ENCODE peak calls at places on chromosomes 11 and 22, in five cellular contexts. One of them, this sample, is unnamed.

GRCh38 chr11:103961010-103961409 is 75.4 kb upstream of the DDI1 start:
- DNase-seq in psoas muscle: no peak
- DNase-seq in HFF-Myc: no peak
- DNase-seq in AG04450: peak
- DNase-seq in fibroblast of pulmonary artery: peak
- DNase-seq in this sample: peak

GRCh38 chr11:99766816-99767215 is 746.1 kb downstream of the CNTN5 start:
- DNase-seq in psoas muscle: no peak
- DNase-seq in HFF-Myc: no peak
- DNase-seq in AG04450: no peak
- DNase-seq in fibroblast of pulmonary artery: peak
- DNase-seq in this sample: no peak

GRCh38 chr11:2803186-2804057 is 82.2 kb downstream of the CDKN1C start:
- DNase-seq in psoas muscle: peak
- DNase-seq in HFF-Myc: no peak
- DNase-seq in AG04450: no peak
- DNase-seq in fibroblast of pulmonary artery: no peak
- DNase-seq in this sample: no peak

GRCh38 chr11:77821349-77821851 is 456 bp downstream of the AAMDC start:
- DNase-seq in psoas muscle: peak
- DNase-seq in HFF-Myc: no peak
- DNase-seq in AG04450: no peak
- DNase-seq in fibroblast of pulmonary artery: peak
- DNase-seq in this sample: no peak

GRCh38 chr11:106011481-106011880 is 10.6 kb downstream of the MSANTD4 start:
- DNase-seq in psoas muscle: no peak
- DNase-seq in HFF-Myc: no peak
- DNase-seq in AG04450: no peak
- DNase-seq in fibroblast of pulmonary artery: peak
- DNase-seq in this sample: no peak

GRCh38 chr11:78000193-78000592 is 5.7 kb upstream of the INTS4 start:
- DNase-seq in psoas muscle: no peak
- DNase-seq in HFF-Myc: peak
- DNase-seq in AG04450: peak
- DNase-seq in fibroblast of pulmonary artery: peak
- DNase-seq in this sample: peak

GRCh38 chr11:70174846-70175764 is 28.0 kb upstream of the FADD start:
- DNase-seq in psoas muscle: no peak
- DNase-seq in HFF-Myc: no peak
- DNase-seq in AG04450: no peak
- DNase-seq in fibroblast of pulmonary artery: no peak
- DNase-seq in this sample: no peak

GRCh38 chr11:131498631-131499053 is 128.2 kb downstream of the NTM start:
- DNase-seq in psoas muscle: no peak
- DNase-seq in HFF-Myc: no peak
- DNase-seq in AG04450: no peak
- DNase-seq in fibroblast of pulmonary artery: no peak
- DNase-seq in this sample: no peak

GRCh38 chr11:19403196-19403895 is 162.6 kb upstream of the E2F8 start:
- DNase-seq in psoas muscle: no peak
- DNase-seq in HFF-Myc: no peak
- DNase-seq in AG04450: no peak
- DNase-seq in fibroblast of pulmonary artery: no peak
- DNase-seq in this sample: no peak

GRCh38 chr11:19404787-19405186 is 164.0 kb upstream of the E2F8 start:
- DNase-seq in psoas muscle: no peak
- DNase-seq in HFF-Myc: no peak
- DNase-seq in AG04450: no peak
- DNase-seq in fibroblast of pulmonary artery: no peak
- DNase-seq in this sample: no peak

GRCh38 chr11:19409307-19409706 is 168.6 kb upstream of the E2F8 start:
- DNase-seq in psoas muscle: no peak
- DNase-seq in HFF-Myc: no peak
- DNase-seq in AG04450: no peak
- DNase-seq in fibroblast of pulmonary artery: no peak
- DNase-seq in this sample: no peak

GRCh38 chr11:19407692-19408091 is 166.9 kb upstream of the E2F8 start:
- DNase-seq in psoas muscle: no peak
- DNase-seq in HFF-Myc: no peak
- DNase-seq in AG04450: no peak
- DNase-seq in fibroblast of pulmonary artery: no peak
- DNase-seq in this sample: no peak

DNA sequence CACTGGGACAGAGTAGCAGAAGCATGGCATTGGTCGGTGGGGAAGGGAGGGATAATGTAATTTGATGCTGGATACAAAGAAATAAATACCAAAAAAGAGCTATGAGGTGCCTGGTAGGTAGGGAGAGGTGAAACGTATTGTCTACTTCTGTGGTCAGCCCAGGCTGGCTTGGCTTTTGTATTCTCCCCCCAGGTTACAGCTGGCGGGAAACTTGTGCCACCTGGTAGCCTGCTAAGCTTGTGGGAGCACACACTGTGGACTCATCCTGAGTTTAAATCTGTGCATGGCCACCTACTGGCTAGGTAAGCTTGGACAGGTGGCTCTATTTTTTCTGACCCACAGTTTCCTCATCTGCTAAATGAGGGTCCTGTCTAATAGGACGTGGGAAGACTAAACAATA is 165.2 kb upstream of the E2F8 start:
- DNase-seq in psoas muscle: no peak
- DNase-seq in HFF-Myc: no peak
- DNase-seq in AG04450: no peak
- DNase-seq in fibroblast of pulmonary artery: no peak
- DNase-seq in this sample: no peak
- H3K4me3 ChIP-seq in psoas muscle: no peak
- H3K4me3 ChIP-seq in HFF-Myc: no peak
- H3K4me3 ChIP-seq in AG04450: no peak
- H3K4me3 ChIP-seq in fibroblast of pulmonary artery: no peak
- H3K4me3 ChIP-seq in this sample: no peak

GRCh38 chr11:19918302-19919049 is 205.8 kb downstream of the NAV2 start:
- DNase-seq in psoas muscle: no peak
- DNase-seq in HFF-Myc: no peak
- DNase-seq in AG04450: no peak
- DNase-seq in fibroblast of pulmonary artery: peak
- DNase-seq in this sample: no peak
- H3K4me3 ChIP-seq in psoas muscle: no peak
- H3K4me3 ChIP-seq in HFF-Myc: no peak
- H3K4me3 ChIP-seq in AG04450: no peak
- H3K4me3 ChIP-seq in fibroblast of pulmonary artery: no peak
- H3K4me3 ChIP-seq in this sample: no peak

DNA sequence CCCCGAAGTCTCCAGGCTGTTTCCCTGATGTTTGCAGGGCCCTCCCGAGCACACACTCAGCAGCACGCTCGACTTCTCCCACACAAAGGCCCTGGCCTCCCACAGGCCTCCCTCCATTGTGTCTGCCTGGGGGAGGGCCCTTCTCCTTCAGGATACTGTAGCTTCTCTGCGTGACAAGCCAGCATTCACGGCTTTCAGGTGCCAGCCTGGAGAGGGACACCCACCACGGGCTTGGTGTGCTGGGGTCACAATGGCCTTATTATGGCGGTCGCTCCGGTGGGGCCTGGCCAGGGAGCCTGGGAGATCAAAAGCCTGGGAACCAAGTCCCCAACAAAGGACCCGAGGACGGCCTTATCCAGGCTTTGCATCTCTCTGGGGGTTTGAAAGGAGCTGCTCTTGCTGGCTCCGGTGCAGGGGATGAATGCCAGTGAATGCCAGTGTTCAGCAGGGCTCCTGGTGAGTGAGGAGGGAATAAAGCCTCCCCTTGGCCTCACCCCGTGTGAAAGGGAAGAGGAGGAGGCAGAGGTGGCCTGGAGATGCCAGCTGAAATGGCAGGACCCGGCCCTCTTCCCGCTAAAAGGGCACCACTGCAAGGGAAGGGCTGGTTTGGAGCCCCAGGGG is 55.0 kb downstream of the TRAF6 start:
- DNase-seq in psoas muscle: no peak
- DNase-seq in HFF-Myc: no peak
- DNase-seq in AG04450: no peak
- DNase-seq in fibroblast of pulmonary artery: peak
- DNase-seq in this sample: no peak
- H3K4me3 ChIP-seq in psoas muscle: no peak
- H3K4me3 ChIP-seq in HFF-Myc: no peak
- H3K4me3 ChIP-seq in AG04450: no peak
- H3K4me3 ChIP-seq in fibroblast of pulmonary artery: no peak
- H3K4me3 ChIP-seq in this sample: no peak

GRCh38 chr11:83725161-83725560 is 439.0 kb upstream of the CCDC90B start:
- DNase-seq in psoas muscle: no peak
- DNase-seq in HFF-Myc: no peak
- DNase-seq in AG04450: no peak
- DNase-seq in fibroblast of pulmonary artery: no peak
- DNase-seq in this sample: no peak
- H3K4me3 ChIP-seq in psoas muscle: peak
- H3K4me3 ChIP-seq in HFF-Myc: no peak
- H3K4me3 ChIP-seq in AG04450: no peak
- H3K4me3 ChIP-seq in fibroblast of pulmonary artery: no peak
- H3K4me3 ChIP-seq in this sample: no peak

DNA sequence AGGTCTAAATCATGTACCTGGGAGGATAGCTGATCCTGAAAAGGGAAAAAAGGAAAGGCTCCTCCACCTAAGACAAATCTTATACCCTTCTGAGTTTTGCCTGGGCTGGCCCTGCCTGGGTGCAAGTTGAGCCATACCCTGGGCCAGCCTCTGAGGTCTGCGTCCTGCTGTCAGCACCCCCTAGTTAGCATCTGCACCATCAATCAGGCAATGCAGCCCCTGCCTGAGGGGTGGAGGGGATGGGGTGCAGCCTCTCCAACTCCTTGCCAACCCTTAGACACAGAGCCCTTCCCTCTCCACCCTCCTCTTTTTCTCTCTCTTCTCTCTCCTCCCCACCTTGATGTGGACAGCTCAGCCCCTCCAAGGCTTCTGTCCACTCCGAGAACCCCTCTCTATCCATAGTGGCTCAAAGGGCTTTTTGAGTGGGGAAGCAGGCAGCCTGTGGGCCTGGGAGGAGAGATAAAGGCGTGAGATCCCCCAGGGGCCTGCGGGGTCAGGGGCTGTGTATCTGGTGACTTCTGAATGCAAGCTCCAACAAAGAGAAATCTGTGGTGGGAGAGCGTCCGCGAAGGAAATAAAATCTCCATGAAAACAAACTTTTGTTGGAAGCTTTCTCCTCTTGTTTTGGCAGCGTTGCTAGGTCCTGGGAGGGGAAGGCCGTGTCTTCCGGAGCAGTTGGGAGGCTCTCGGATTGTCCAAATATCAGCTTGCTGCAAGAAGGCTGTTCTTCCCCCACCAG is 50.1 kb downstream of the PKNOX2 start:
- DNase-seq in psoas muscle: no peak
- DNase-seq in HFF-Myc: no peak
- DNase-seq in AG04450: no peak
- DNase-seq in fibroblast of pulmonary artery: peak
- DNase-seq in this sample: no peak
- H3K4me3 ChIP-seq in psoas muscle: no peak
- H3K4me3 ChIP-seq in HFF-Myc: no peak
- H3K4me3 ChIP-seq in AG04450: no peak
- H3K4me3 ChIP-seq in fibroblast of pulmonary artery: no peak
- H3K4me3 ChIP-seq in this sample: no peak

GRCh38 chr11:119481021-119481666 is 58.2 kb upstream of the THY1 start:
- DNase-seq in psoas muscle: peak
- DNase-seq in HFF-Myc: peak
- DNase-seq in AG04450: peak
- DNase-seq in fibroblast of pulmonary artery: peak
- DNase-seq in this sample: peak
- H3K4me3 ChIP-seq in psoas muscle: no peak
- H3K4me3 ChIP-seq in HFF-Myc: no peak
- H3K4me3 ChIP-seq in AG04450: no peak
- H3K4me3 ChIP-seq in fibroblast of pulmonary artery: no peak
- H3K4me3 ChIP-seq in this sample: no peak

GRCh38 chr22:18130699-18131429 is 19.1 kb upstream of the USP18 start:
- DNase-seq in psoas muscle: no peak
- DNase-seq in HFF-Myc: no peak
- DNase-seq in AG04450: no peak
- DNase-seq in fibroblast of pulmonary artery: no peak
- DNase-seq in this sample: no peak

GRCh38 chr22:18133452-18133851 is 16.5 kb upstream of the USP18 start:
- DNase-seq in psoas muscle: no peak
- DNase-seq in HFF-Myc: no peak
- DNase-seq in AG04450: no peak
- DNase-seq in fibroblast of pulmonary artery: peak
- DNase-seq in this sample: no peak

DNA sequence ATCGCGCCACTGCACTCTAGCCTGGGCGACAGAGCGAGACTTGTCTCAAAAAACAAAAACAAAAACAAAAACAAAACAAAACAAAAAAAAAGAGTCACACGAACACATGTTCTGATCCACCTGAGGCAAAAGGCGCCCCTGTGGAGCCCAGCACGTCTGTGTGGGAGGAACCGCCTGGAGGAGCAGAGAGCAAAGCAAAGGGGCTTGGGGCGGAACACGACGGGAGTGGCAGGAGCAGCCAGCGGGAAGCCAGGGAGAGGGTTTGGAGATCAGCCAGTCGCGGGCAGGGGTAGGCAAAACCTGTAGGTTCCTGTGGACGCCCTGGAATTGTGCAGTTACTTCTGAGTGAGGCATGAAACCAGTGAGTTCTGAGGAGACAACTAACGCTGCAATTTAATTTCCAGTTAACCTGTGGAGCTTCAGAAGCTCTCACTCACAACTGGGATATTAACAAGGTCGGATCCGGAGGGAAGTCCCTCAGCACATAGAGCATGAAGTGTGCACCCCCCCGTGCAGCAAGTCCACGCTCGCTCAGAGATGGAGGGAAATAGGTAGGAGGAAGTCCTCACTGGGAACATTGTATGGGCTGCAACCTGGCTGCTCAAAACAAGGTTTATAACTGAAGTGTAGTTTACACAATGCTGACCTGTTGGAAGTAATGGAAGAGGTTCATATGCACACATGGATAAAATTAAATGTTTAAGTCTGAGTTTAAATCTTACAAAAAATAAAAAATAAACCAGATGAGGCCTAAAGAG is 13.2 kb upstream of the USP18 start:
- DNase-seq in psoas muscle: peak
- DNase-seq in HFF-Myc: no peak
- DNase-seq in AG04450: no peak
- DNase-seq in fibroblast of pulmonary artery: no peak
- DNase-seq in this sample: no peak
- H3K4me3 ChIP-seq in psoas muscle: no peak
- H3K4me3 ChIP-seq in HFF-Myc: no peak
- H3K4me3 ChIP-seq in AG04450: no peak
- H3K4me3 ChIP-seq in fibroblast of pulmonary artery: no peak
- H3K4me3 ChIP-seq in this sample: no peak

GRCh38 chr22:23563111-23563510 is 17.0 kb downstream of the IGLL1 start:
- DNase-seq in psoas muscle: no peak
- DNase-seq in HFF-Myc: no peak
- DNase-seq in AG04450: no peak
- DNase-seq in fibroblast of pulmonary artery: no peak
- DNase-seq in this sample: no peak

GRCh38 chr22:23566716-23567475 is 13.2 kb downstream of the IGLL1 start:
- DNase-seq in psoas muscle: no peak
- DNase-seq in HFF-Myc: no peak
- DNase-seq in AG04450: no peak
- DNase-seq in fibroblast of pulmonary artery: no peak
- DNase-seq in this sample: no peak

GRCh38 chr22:23565942-23566715 is 14.0 kb downstream of the IGLL1 start:
- DNase-seq in psoas muscle: no peak
- DNase-seq in HFF-Myc: no peak
- DNase-seq in AG04450: no peak
- DNase-seq in fibroblast of pulmonary artery: no peak
- DNase-seq in this sample: no peak

GRCh38 chr22:23564276-23564675 is 15.8 kb downstream of the IGLL1 start:
- DNase-seq in psoas muscle: no peak
- DNase-seq in HFF-Myc: no peak
- DNase-seq in AG04450: no peak
- DNase-seq in fibroblast of pulmonary artery: no peak
- DNase-seq in this sample: no peak

GRCh38 chr22:23565288-23565941 is 14.7 kb downstream of the IGLL1 start:
- DNase-seq in psoas muscle: no peak
- DNase-seq in HFF-Myc: no peak
- DNase-seq in AG04450: no peak
- DNase-seq in fibroblast of pulmonary artery: peak
- DNase-seq in this sample: no peak
- H3K4me3 ChIP-seq in psoas muscle: peak
- H3K4me3 ChIP-seq in HFF-Myc: no peak
- H3K4me3 ChIP-seq in AG04450: no peak
- H3K4me3 ChIP-seq in fibroblast of pulmonary artery: no peak
- H3K4me3 ChIP-seq in this sample: no peak